ENCODE peak calls at places on chromosome 1, in five cellular contexts. Q is activated gamma-delta T cell treated with anti-CD3 and anti-CD28 coated beads, Interleukin-2, amount 50 U/mL, for 16 hours; B is dorsolateral prefrontal cortex; F is breast epithelium; N is WTC11. G is an unnamed sample.

GRCh38 chr1:49226758-49227157 is 450.1 kb upstream of the BEND5 start:
- DNase-seq in N (no peak), Q (no peak), B (no peak), F (no peak), G (no peak)

GRCh38 chr1:42454409-42454808 is 1.4 kb downstream of the ZMYND12 start:
- DNase-seq in F (no peak), N (no peak), Q (no peak), B (no peak), G (no peak)

GRCh38 chr1:208160259-208160819 is 83.8 kb downstream of the PLXNA2 start:
- DNase-seq in B (no peak), Q (no peak), F (no peak), N (no peak), G (peak)

GRCh38 chr1:204623894-204624361 is 61.6 kb downstream of the LRRN2 start:
- DNase-seq in B (no peak), Q (no peak), F (no peak), N (peak), G (peak)

GRCh38 chr1:51264470-51264869 is 28.4 kb downstream of the RNF11 start:
- DNase-seq in N (no peak), B (no peak), F (no peak), Q (no peak), G (no peak)

GRCh38 chr1:79852004-79852403 is 845.5 kb upstream of the ADGRL4 start:
- DNase-seq in B (no peak), Q (no peak), F (no peak), N (peak), G (no peak)

GRCh38 chr1:26075421-26076144 is 8.2 kb upstream of the TRIM63 start:
- DNase-seq in Q (no peak), N (no peak), F (no peak), B (no peak), G (no peak)

GRCh38 chr1:163170975-163171676 is 31.6 kb downstream of the RGS5 start:
- DNase-seq in Q (no peak), B (no peak), N (no peak), F (no peak), G (no peak)

GRCh38 chr1:26401891-26402290 is 8.7 kb upstream of the LIN28A start:
- DNase-seq in B (no peak), F (no peak), Q (no peak), N (no peak), G (no peak)

GRCh38 chr1:243345205-243345604 is 89.4 kb downstream of the SDCCAG8 start:
- DNase-seq in F (no peak), B (no peak), N (no peak), Q (no peak), G (no peak)

GRCh38 chr1:201603613-201604232 is 64.8 kb downstream of the NAV1 start:
- DNase-seq in B (no peak), Q (no peak), F (no peak), N (no peak), G (no peak)

GRCh38 chr1:81689531-81689941 is 111.2 kb upstream of the ADGRL2 start:
- DNase-seq in B (no peak), Q (no peak), N (no peak), F (no peak), G (no peak)

GRCh38 chr1:193406901-193407300 is 220.5 kb upstream of the B3GALT2 start:
- DNase-seq in N (no peak), F (no peak), Q (no peak), B (no peak), G (peak)